ENCODE peak calls at places on chromosomes 5 and 9, in nine cellular contexts. Q, C, W, S, B, N, X, I and J are unnamed samples.

GRCh38 chr9:129097671-129098306 is 12.8 kb downstream of the CRAT start:
- DNase-seq in N (no peak), I (no peak), S (no peak), C (no peak), X (no peak), W (no peak), B (no peak), Q (no peak), J (no peak)

GRCh38 chr9:4491621-4491975 is 1.3 kb downstream of the SLC1A1 start:
- DNase-seq in C (no peak), N (peak), S (no peak), W (no peak), I (no peak), B (no peak), Q (no peak), X (no peak), J (no peak)

GRCh38 chr5:28766565-28767158 is 1728.3 kb upstream of the CDH9 start:
- DNase-seq in I (peak), N (peak), C (peak), Q (peak), W (no peak), B (no peak), X (no peak), S (peak), J (no peak)

GRCh38 chr5:125798311-125798710 is 624.9 kb upstream of the GRAMD2B start:
- DNase-seq in Q (no peak), C (peak), I (peak), W (no peak), N (peak), S (no peak), B (no peak), X (no peak), J (no peak)

GRCh38 chr9:123696476-123696875 is 233.4 kb downstream of the DENND1A start:
- DNase-seq in Q (no peak), B (no peak), X (no peak), N (no peak), C (no peak), W (no peak), S (no peak), I (no peak), J (no peak)

GRCh38 chr5:176620333-176620981 is 9.9 kb downstream of the SNCB start:
- DNase-seq in S (no peak), W (no peak), I (no peak), C (no peak), B (no peak), N (no peak), Q (no peak), X (no peak), J (no peak)

GRCh38 chr9:134869554-134870310 is 10.9 kb upstream of the FCN2 start:
- DNase-seq in S (no peak), B (no peak), N (no peak), C (no peak), X (no peak), Q (no peak), W (no peak), I (no peak), J (no peak)

GRCh38 chr5:80754900-80755299 is 100.1 kb upstream of the DHFR start:
- DNase-seq in S (no peak), X (no peak), N (no peak), C (no peak), W (no peak), B (no peak), Q (peak), I (no peak), J (peak)

GRCh38 chr5:68396722-68397121 is 181.2 kb downstream of the PIK3R1 start:
- DNase-seq in Q (no peak), C (no peak), I (no peak), W (no peak), X (no peak), S (no peak), N (peak), B (no peak), J (no peak)

GRCh38 chr9:73179594-73179993 is 27.9 kb downstream of the ANXA1 start:
- DNase-seq in N (peak), B (no peak), W (no peak), I (no peak), Q (no peak), C (no peak), S (no peak), X (no peak), J (no peak)

GRCh38 chr9:131722260-131722659 is 17.6 kb downstream of the RAPGEF1 start:
- DNase-seq in I (no peak), N (no peak), W (no peak), S (no peak), B (no peak), Q (peak), C (no peak), X (no peak), J (no peak)

GRCh38 chr9:16784002-16784401 is 86.5 kb downstream of the BNC2 start:
- DNase-seq in N (no peak), W (no peak), B (no peak), S (no peak), X (no peak), Q (no peak), C (no peak), I (no peak), J (no peak)

GRCh38 chr9:132631280-132631679 is 38.5 kb downstream of the DDX31 start:
- DNase-seq in N (peak), W (no peak), X (no peak), C (peak), B (no peak), S (no peak), I (peak), Q (no peak), J (no peak)

GRCh38 chr9:121362813-121363585 is 7.1 kb downstream of the STOM start:
- DNase-seq in Q (no peak), I (peak), N (peak), B (no peak), X (no peak), S (no peak), C (peak), W (no peak), J (no peak)

GRCh38 chr5:142972064-142972463 is 201.9 kb downstream of the ARHGAP26 start:
- DNase-seq in C (no peak), S (no peak), W (no peak), I (no peak), B (no peak), N (no peak), X (no peak), Q (no peak), J (no peak)

GRCh38 chr5:43540746-43541145 is 16.1 kb downstream of the PAIP1 start:
- DNase-seq in S (no peak), I (no peak), C (no peak), B (no peak), N (no peak), Q (no peak), X (no peak), W (no peak), J (no peak)

GRCh38 chr9:4662989-4663792 is 1.1 kb downstream of the PLPP6 start:
- DNase-seq in Q (no peak), X (no peak), I (no peak), N (peak), W (no peak), S (peak), C (no peak), B (peak), J (no peak)

GRCh38 chr9:88528356-88528755 is 6.6 kb upstream of the NXNL2 start:
- DNase-seq in S (no peak), Q (no peak), I (peak), C (no peak), X (no peak), N (no peak), B (no peak), W (no peak), J (no peak)

GRCh38 chr9:24257726-24258125 is 288.0 kb downstream of the IZUMO3 start:
- DNase-seq in B (no peak), Q (no peak), S (no peak), I (no peak), C (peak), X (no peak), N (no peak), W (no peak), J (no peak)

GRCh38 chr5:128973244-128973643 is 8.0 kb downstream of the SLC27A6 start:
- DNase-seq in S (no peak), X (no peak), Q (no peak), W (no peak), C (no peak), B (no peak), I (no peak), N (no peak), J (no peak)

GRCh38 chr5:58022055-58022454 is 437.8 kb downstream of the PLK2 start:
- DNase-seq in Q (no peak), I (no peak), N (no peak), B (no peak), S (no peak), C (no peak), W (no peak), X (no peak), J (no peak)